ENCODE peak calls at places on chromosomes 2 and 18, in seven cellular contexts. K is CD4-positive, alpha-beta T cell; Q is HFFc6; U is B cell; N is Calu3; V is left ventricle myocardium inferior; G is fibroblast of pulmonary artery. M is an unnamed sample.

GRCh38 chr2:28377984-28378678 is 14.5 kb upstream of the FOSL2 start:
- DNase-seq in Q (no peak), U (no peak), V (no peak), K (no peak), N (peak; percentile 60), G (no peak), M (no peak)

GRCh38 chr18:9273221-9273620 is 61.4 kb upstream of the TWSG1 start:
- DNase-seq in G (no peak), N (no peak), V (no peak), U (no peak), Q (no peak), K (no peak), M (no peak)

GRCh38 chr2:3046170-3046865 is 331.3 kb downstream of the EIPR1 start:
- DNase-seq in G (no peak), K (no peak), Q (no peak), N (no peak), V (no peak), U (no peak), M (no peak)

GRCh38 chr2:105143467-105144127 is 97.9 kb upstream of the GPR45 start:
- DNase-seq in U (peak; percentile 75), Q (no peak), V (no peak), K (peak; percentile 4), N (peak; percentile 17), G (no peak), M (no peak)

GRCh38 chr2:215401896-215402379 is 33.9 kb downstream of the FN1 start:
- DNase-seq in U (no peak), V (no peak), G (peak; percentile 79), K (no peak), N (no peak), Q (peak; percentile 84), M (peak; percentile 87)

GRCh38 chr18:56935531-56936040 is 211.3 kb upstream of the BOD1L2 start:
- DNase-seq in N (no peak), G (no peak), V (no peak), U (no peak), Q (no peak), K (no peak), M (no peak)

GRCh38 chr18:3508576-3509559 is 58.9 kb downstream of the TGIF1 start:
- DNase-seq in K (no peak), V (no peak), U (no peak), Q (no peak), N (no peak), G (no peak), M (no peak)

GRCh38 chr2:43005211-43005974 is 213.0 kb upstream of the HAAO start:
- DNase-seq in V (no peak), K (no peak), U (no peak), N (peak; percentile 95), Q (no peak), G (no peak), M (no peak)

GRCh38 chr2:20676353-20677215 is 9.6 kb downstream of the GDF7 start:
- DNase-seq in N (no peak), U (peak; percentile 81), Q (no peak), G (no peak), K (no peak), V (no peak), M (no peak)

GRCh38 chr2:60379684-60380083 is 173.8 kb downstream of the BCL11A start:
- DNase-seq in Q (no peak), K (no peak), N (no peak), V (no peak), G (no peak), U (no peak), M (no peak)

GRCh38 chr2:101430161-101430560 is 42.9 kb upstream of the CREG2 start:
- DNase-seq in Q (no peak), K (no peak), G (no peak), V (no peak), N (no peak), U (no peak), M (no peak)

GRCh38 chr2:179861027-179861776 is at the start of gene ZNF385B:
- DNase-seq in K (no peak), U (no peak), N (peak; percentile 37), G (peak; percentile 13), V (no peak), Q (no peak), M (no peak)

GRCh38 chr2:120508581-120509041 is 162.7 kb downstream of the INHBB start:
- DNase-seq in Q (no peak), K (no peak), G (peak; percentile 74), U (no peak), N (no peak), V (no peak), M (no peak)

GRCh38 chr2:184113691-184114403 is 484.5 kb upstream of the ZNF804A start:
- DNase-seq in N (no peak), K (no peak), U (no peak), Q (no peak), G (no peak), V (no peak), M (no peak)

GRCh38 chr2:120825370-120826259 is 89.9 kb downstream of the GLI2 start:
- DNase-seq in G (peak; percentile 86), K (no peak), V (peak; percentile 68), N (no peak), U (peak; percentile 20), Q (peak; percentile 48), M (peak; percentile 42)

GRCh38 chr18:49100226-49100968 is 149.6 kb upstream of the SMAD7 start:
- DNase-seq in N (peak; percentile 25), Q (peak; percentile 8), U (no peak), K (no peak), G (peak; percentile 9), V (no peak), M (no peak)
- TF ChIP-seq CTCF in N (no peak), Q (no peak), U (no peak), K (no peak), G (no peak), V (no peak), M (no peak)

DNA sequence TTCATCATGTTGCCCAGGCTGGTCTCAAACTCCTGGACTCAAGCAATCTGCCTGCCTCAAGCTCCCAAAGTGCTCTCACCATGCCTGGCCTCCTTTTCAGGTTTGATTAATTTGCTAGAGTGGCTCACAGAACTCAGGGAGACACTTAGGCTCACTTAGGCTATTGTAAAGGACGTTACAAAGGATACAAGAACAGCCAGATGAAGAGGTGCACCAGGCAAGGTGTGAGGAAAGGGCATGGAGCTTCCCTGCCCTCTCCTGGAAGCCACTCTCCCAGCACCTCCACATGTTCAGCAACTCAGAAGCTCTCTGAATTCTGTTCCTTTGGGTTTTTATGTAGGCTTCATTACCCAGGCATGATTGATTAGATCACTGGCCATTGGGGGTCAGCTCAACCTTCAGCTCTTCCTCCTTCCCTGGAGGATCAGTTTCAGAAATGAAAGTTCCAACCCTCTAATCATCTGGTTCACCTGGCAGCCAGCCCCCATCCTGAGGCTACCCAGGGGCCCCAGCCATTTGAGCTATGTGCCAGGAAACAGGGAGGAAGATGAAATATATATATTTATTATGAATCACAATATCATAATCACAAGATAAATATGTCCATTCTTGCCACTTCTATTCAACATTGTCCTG is 78.7 kb upstream of the RGPD5 start:
- DNase-seq in N (peak; percentile 45), G (peak; percentile 53), V (no peak), U (no peak), K (no peak), Q (no peak), M (no peak)
- TF ChIP-seq CTCF in N (peak; percentile 56), G (peak; percentile 53), V (peak; percentile 80), U (no peak), K (no peak), Q (peak; percentile 40), M (peak; percentile 29)

DNA sequence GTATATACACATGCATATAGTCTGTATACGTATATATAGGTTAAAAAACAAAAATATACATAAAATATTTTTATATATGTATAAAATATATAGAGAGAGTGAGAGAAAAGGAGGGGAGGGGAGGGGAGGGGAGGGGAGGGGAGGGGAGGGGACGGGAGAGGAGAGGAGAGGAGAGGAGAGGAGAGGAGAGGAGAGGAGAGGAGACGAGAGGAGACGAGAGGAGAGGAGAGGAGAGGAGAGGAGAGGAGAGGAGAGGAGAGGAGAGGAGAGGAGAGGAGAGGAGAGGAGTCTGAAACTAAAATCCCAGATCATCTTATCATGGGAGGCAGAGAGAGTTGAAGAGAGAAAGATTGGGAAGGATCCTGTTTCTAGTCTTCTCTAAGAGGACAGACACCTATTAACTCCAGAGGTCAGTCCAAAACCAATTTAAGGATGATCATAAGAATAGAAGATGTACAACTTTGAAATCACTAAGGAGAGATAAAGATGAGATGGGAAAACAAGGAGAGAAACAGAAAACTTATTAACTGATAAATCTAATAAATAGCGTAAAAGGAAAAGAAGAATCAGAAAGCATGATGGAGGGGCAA is 195.4 kb downstream of the SRBD1 start:
- DNase-seq in U (no peak), Q (no peak), V (no peak), K (no peak), N (no peak), G (no peak), M (no peak)
- TF ChIP-seq CTCF in U (no peak), Q (no peak), V (no peak), K (no peak), N (no peak), G (no peak), M (no peak)

DNA sequence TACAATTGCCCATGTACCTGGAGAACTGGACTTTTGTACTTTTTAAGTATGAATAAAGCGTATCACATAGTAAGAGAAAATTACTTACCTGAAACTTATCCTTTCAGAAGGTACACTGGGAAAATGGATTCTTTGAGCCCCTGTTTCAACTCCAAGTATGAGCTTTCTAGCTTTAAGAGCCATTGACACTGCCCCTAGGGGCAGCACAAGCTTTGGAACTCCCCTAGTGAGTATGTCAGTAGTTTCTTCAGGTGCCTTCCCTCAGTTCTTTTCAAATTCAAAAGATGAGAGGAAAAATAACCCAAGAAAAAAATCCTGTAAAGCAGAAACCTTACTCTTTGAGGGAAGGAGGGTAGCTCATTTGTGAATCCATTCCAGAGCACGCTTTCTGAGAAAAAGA is 124.1 kb downstream of the MEMO1 start:
- DNase-seq in V (no peak), K (no peak), N (peak; percentile 10), G (peak; percentile 13), U (no peak), Q (no peak), M (no peak)
- TF ChIP-seq CTCF in V (peak; percentile 34), K (no peak), N (no peak), G (peak; percentile 38), U (peak; percentile 40), Q (peak; percentile 38), M (no peak)

GRCh38 chr2:11494310-11494709 is 28.3 kb upstream of the E2F6 start:
- DNase-seq in G (no peak), Q (no peak), V (no peak), N (no peak), K (no peak), U (no peak), M (no peak)
- TF ChIP-seq CTCF in G (no peak), Q (no peak), V (no peak), N (no peak), K (no peak), U (no peak), M (no peak)

GRCh38 chr2:196640031-196640548 is 575 bp downstream of the CCDC150 start:
- DNase-seq in U (no peak), V (no peak), G (no peak), Q (no peak), K (no peak), N (no peak), M (no peak)

GRCh38 chr2:196638765-196639164 is 750 bp upstream of the CCDC150 start:
- DNase-seq in K (no peak), U (no peak), Q (no peak), V (no peak), N (no peak), G (no peak), M (no peak)

GRCh38 chr2:196635156-196635555 is 4.4 kb upstream of the CCDC150 start:
- DNase-seq in N (no peak), K (no peak), Q (no peak), U (no peak), G (peak; percentile 4), V (no peak), M (no peak)

GRCh38 chr2:196639180-196640030 is at the start of gene CCDC150:
- DNase-seq in U (peak; percentile 94), Q (peak; percentile 91), G (peak; percentile 95), K (peak; percentile 91), V (peak; percentile 93), N (peak; percentile 97), M (peak; percentile 77)
- TF ChIP-seq CTCF in U (no peak), Q (no peak), G (peak; percentile 27), K (no peak), V (peak; percentile 41), N (no peak), M (peak; percentile 49)